ENCODE peak calls at places on chromosomes 13 and 19, in nine cellular contexts. A is body of pancreas, C is stomach, W is right cardiac atrium, I is AG04450, R is neural progenitor cell, H is foreskin fibroblast, G is neuronal stem cell, Q is left ventricle myocardium inferior. N is an unnamed sample.

GRCh38 chr13:19665427-19665859 is 32.0 kb downstream of the MPHOSPH8 start:
- DNase-seq in A (no peak), C (no peak), W (no peak), I (no peak), R (no peak), H (no peak), G (no peak), Q (no peak), N (no peak)

GRCh38 chr13:104773775-104774174 is 1707.6 kb upstream of the SLC10A2 start:
- DNase-seq in A (no peak), C (no peak), W (no peak), I (peak), R (peak), H (peak), G (peak), Q (no peak), N (peak)

GRCh38 chr13:36526897-36527296 is 94.6 kb downstream of the CCNA1 start:
- DNase-seq in A (no peak), C (no peak), W (no peak), I (no peak), R (no peak), H (no peak), G (no peak), Q (no peak), N (no peak)

GRCh38 chr13:93819331-93819730 is 592.7 kb downstream of the GPC6 start:
- DNase-seq in A (no peak), C (no peak), W (no peak), I (no peak), R (no peak), H (no peak), G (no peak), Q (no peak), N (no peak)

GRCh38 chr19:29013988-29014387 is 199.0 kb downstream of the UQCRFS1 start:
- DNase-seq in A (no peak), C (no peak), W (no peak), I (no peak), R (no peak), H (no peak), G (no peak), Q (no peak), N (no peak)

GRCh38 chr19:2578391-2578826 is 102.5 kb downstream of the GADD45B start:
- DNase-seq in A (peak), C (peak), W (peak), I (no peak), R (peak), H (no peak), G (no peak), Q (peak), N (peak)

GRCh38 chr13:39501711-39502324 is 101.2 kb downstream of the LHFPL6 start:
- DNase-seq in A (no peak), C (no peak), W (peak), I (no peak), R (peak), H (no peak), G (peak), Q (peak), N (no peak)

GRCh38 chr13:51831519-51831918 is 13.5 kb downstream of the TMEM272 start:
- DNase-seq in A (no peak), C (no peak), W (no peak), I (no peak), R (no peak), H (no peak), G (no peak), Q (no peak), N (no peak)

GRCh38 chr19:53172892-53173291 is 14.0 kb upstream of the ZNF347 start:
- DNase-seq in A (no peak), C (no peak), W (no peak), I (no peak), R (no peak), H (peak), G (no peak), Q (no peak), N (no peak)

GRCh38 chr13:84574851-84575250 is 692.6 kb upstream of the SLITRK1 start:
- DNase-seq in A (no peak), C (no peak), W (no peak), I (no peak), R (no peak), H (peak), G (no peak), Q (no peak), N (no peak)

GRCh38 chr13:112905619-112905989 is 63.4 kb upstream of the MCF2L start:
- DNase-seq in A (no peak), C (no peak), W (no peak), I (no peak), R (no peak), H (no peak), G (no peak), Q (no peak), N (no peak)

GRCh38 chr19:46381346-46381745 is 32.0 kb downstream of the CCDC8 start:
- DNase-seq in A (no peak), C (no peak), W (no peak), I (no peak), R (no peak), H (no peak), G (no peak), Q (no peak), N (no peak)

GRCh38 chr13:52848455-52849190 is at the start of gene PCDH8:
- DNase-seq in A (peak), C (no peak), W (peak), I (no peak), R (peak), H (no peak), G (peak), Q (no peak), N (no peak)

GRCh38 chr13:106349080-106349841 is 186.2 kb downstream of the EFNB2 start:
- DNase-seq in A (no peak), C (peak), W (peak), I (no peak), R (peak), H (no peak), G (peak), Q (peak), N (peak)

GRCh38 chr13:44153536-44153935 is 220.1 kb upstream of the SERP2 start:
- DNase-seq in A (no peak), C (no peak), W (no peak), I (no peak), R (no peak), H (no peak), G (no peak), Q (no peak), N (no peak)

GRCh38 chr19:47255947-47256687 is at the start of gene CCDC9:
- DNase-seq in A (peak), C (peak), W (peak), I (peak), R (peak), H (peak), G (peak), Q (peak), N (peak)

GRCh38 chr13:49625392-49626137 is 2.7 kb upstream of the ARL11 start:
- DNase-seq in A (peak), C (peak), W (peak), I (no peak), R (no peak), H (peak), G (no peak), Q (peak), N (peak)

GRCh38 chr19:51546650-51547396 is 15.4 kb upstream of the SIGLEC6 start:
- DNase-seq in A (no peak), C (no peak), W (no peak), I (no peak), R (no peak), H (no peak), G (no peak), Q (no peak), N (no peak)

GRCh38 chr13:98978280-98978679 is 416 bp upstream of the DOCK9 start:
- DNase-seq in A (no peak), C (no peak), W (no peak), I (peak), R (no peak), H (peak), G (no peak), Q (no peak), N (no peak)

GRCh38 chr13:30843548-30843947 is 62.5 kb upstream of the MEDAG start:
- DNase-seq in A (no peak), C (no peak), W (no peak), I (no peak), R (no peak), H (no peak), G (no peak), Q (no peak), N (no peak)

GRCh38 chr13:112596220-112596619 is 8.3 kb upstream of the TUBGCP3 start:
- DNase-seq in A (no peak), C (no peak), W (no peak), I (no peak), R (no peak), H (no peak), G (no peak), Q (no peak), N (no peak)

GRCh38 chr19:16268676-16269319 is 55.8 kb upstream of the KLF2 start:
- DNase-seq in A (no peak), C (no peak), W (peak), I (no peak), R (no peak), H (no peak), G (no peak), Q (no peak), N (no peak)

GRCh38 chr19:54418030-54418929 is 3.0 kb downstream of the TTYH1 start:
- DNase-seq in A (no peak), C (no peak), W (no peak), I (no peak), R (peak), H (peak), G (no peak), Q (no peak), N (no peak)

DNA sequence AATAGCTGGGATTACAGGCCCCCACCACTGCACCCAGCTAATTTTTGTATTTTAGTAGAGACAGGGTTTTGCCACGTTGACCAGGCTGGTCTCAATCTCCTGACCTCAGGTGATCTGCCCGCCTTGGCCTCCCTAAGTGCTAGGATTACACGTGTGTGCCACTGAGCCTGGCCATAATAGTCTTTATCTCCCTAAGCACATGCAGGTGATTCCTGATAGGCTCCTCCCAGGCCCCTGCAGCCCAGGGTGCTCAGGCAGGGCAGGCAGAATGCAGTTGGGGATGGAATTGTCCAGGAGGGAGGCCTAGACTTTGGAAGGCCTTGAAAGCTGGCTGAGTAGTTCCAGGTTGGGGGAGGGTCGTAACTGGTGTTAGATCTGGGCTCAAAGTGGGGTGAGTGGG is 8.5 kb downstream of the ZNF526 start:
- DNase-seq in A (no peak), C (no peak), W (no peak), I (no peak), R (no peak), H (no peak), G (no peak), Q (no peak), N (no peak)
- H3K4me3 ChIP-seq in A (no peak), C (no peak), W (no peak), I (no peak), R (no peak), H (no peak), G (no peak), Q (no peak), N (no peak)

DNA sequence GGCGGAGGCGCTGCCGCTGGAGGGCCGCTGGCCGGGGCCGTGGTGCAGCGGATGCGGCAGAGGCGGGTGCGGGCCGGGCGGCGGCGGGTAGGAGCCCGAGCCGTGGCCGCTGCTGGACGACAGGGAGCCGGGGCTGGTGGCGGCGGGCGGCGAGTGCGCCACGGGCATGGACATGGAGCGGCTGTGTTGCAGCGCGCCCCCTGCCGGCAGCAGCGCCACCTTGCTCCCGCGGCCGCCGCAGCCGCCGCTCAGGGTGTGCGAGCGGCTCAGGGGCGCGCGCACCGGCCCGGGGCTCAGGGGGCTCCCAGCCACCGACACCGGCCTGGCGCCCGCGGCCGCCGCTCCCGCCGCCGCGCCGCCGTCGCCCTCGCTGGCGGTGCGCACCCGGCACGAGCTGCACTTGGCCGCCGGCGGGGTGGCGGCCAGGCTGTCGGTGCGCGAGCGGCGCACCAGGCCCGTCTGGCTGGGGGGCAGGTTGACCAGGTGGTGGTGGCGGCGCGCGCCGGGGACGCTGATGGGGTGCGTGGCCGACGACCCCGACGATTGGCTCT is 1.7 kb downstream of the IRS2 start:
- DNase-seq in A (peak), C (peak), W (peak), I (no peak), R (peak), H (peak), G (peak), Q (peak), N (peak)
- H3K4me3 ChIP-seq in A (no peak), C (peak), W (peak), I (peak), R (peak), H (peak), G (peak), Q (peak), N (peak)

GRCh38 chr19:48735031-48735615 is 5.3 kb downstream of the RASIP1 start:
- DNase-seq in A (no peak), C (no peak), W (peak), I (no peak), R (peak), H (no peak), G (no peak), Q (no peak), N (peak)
- H3K4me3 ChIP-seq in A (no peak), C (no peak), W (no peak), I (no peak), R (peak), H (no peak), G (no peak), Q (peak), N (peak)

GRCh38 chr19:12065100-12065538 is 588 bp downstream of the ZNF844 start:
- DNase-seq in A (peak), C (no peak), W (peak), I (no peak), R (no peak), H (peak), G (no peak), Q (peak), N (peak)
- H3K4me3 ChIP-seq in A (peak), C (peak), W (peak), I (peak), R (peak), H (peak), G (peak), Q (peak), N (peak)

GRCh38 chr19:36997152-36997842 is 80.9 kb upstream of the ZNF420 start:
- DNase-seq in A (no peak), C (no peak), W (no peak), I (no peak), R (no peak), H (no peak), G (no peak), Q (no peak), N (no peak)
- H3K4me3 ChIP-seq in A (no peak), C (no peak), W (no peak), I (no peak), R (no peak), H (no peak), G (no peak), Q (no peak), N (no peak)

GRCh38 chr19:35117791-35118190 is 2.2 kb downstream of the FXYD3 start:
- DNase-seq in A (no peak), C (peak), W (peak), I (no peak), R (no peak), H (no peak), G (no peak), Q (no peak), N (peak)
- H3K4me3 ChIP-seq in A (no peak), C (peak), W (no peak), I (no peak), R (no peak), H (no peak), G (no peak), Q (no peak), N (no peak)

GRCh38 chr19:13013649-13014048 is 18.4 kb downstream of the NFIX start:
- DNase-seq in A (no peak), C (no peak), W (peak), I (no peak), R (no peak), H (no peak), G (no peak), Q (no peak), N (no peak)
- H3K4me3 ChIP-seq in A (no peak), C (peak), W (peak), I (no peak), R (no peak), H (no peak), G (no peak), Q (peak), N (no peak)

N was measured in small intestine.